ENCODE peak calls at places on chromosomes 5 and 9, in ten cellular contexts. D, L, E, C, S, N, Q, J, K and Z are unnamed samples. For H3K4me1, the result is how much of the 10 kb centered on the place peaks cover.

GRCh38 chr5:126455728-126456127 is 32.5 kb downstream of the GRAMD2B start:
- DNase-seq in D (no peak), L (no peak), E (no peak), C (no peak), S (no peak), N (no peak), Q (no peak), J (no peak), K (no peak), Z (no peak)

GRCh38 chr5:154264549-154265196 is 74.1 kb downstream of the GALNT10 start:
- DNase-seq in D (no peak), L (no peak), E (no peak), C (no peak), S (no peak), N (no peak), Q (no peak), J (no peak), K (no peak), Z (no peak)

GRCh38 chr5:103703617-103704016 is 141.0 kb upstream of the NUDT12 start:
- DNase-seq in D (no peak), L (no peak), E (no peak), C (no peak), S (no peak), N (no peak), Q (no peak), J (no peak), K (no peak), Z (no peak)

GRCh38 chr9:105842023-105842644 is 147.8 kb downstream of the TMEM38B start:
- DNase-seq in D (peak), L (peak), E (no peak), C (no peak), S (no peak), N (no peak), Q (no peak), J (peak), K (no peak), Z (peak)

GRCh38 chr9:88733651-88734470 is 198.9 kb downstream of the NXNL2 start:
- DNase-seq in D (no peak), L (no peak), E (no peak), C (no peak), S (no peak), N (no peak), Q (no peak), J (peak), K (peak), Z (no peak)

GRCh38 chr5:32687167-32687831 is 23.8 kb upstream of the NPR3 start:
- DNase-seq in D (no peak), L (no peak), E (no peak), C (no peak), S (no peak), N (no peak), Q (no peak), J (no peak), K (peak), Z (no peak)

GRCh38 chr9:89888677-89889076 is 283.9 kb downstream of the GADD45G start:
- DNase-seq in D (no peak), L (no peak), E (peak), C (no peak), S (peak), N (peak), Q (no peak), J (no peak), K (no peak), Z (no peak)

GRCh38 chr9:26811106-26811505 is 81.5 kb downstream of the CAAP1 start:
- DNase-seq in D (no peak), L (no peak), E (no peak), C (no peak), S (no peak), N (no peak), Q (no peak), J (peak), K (no peak), Z (no peak)

GRCh38 chr5:155418960-155419579 is 405.5 kb downstream of the KIF4B start:
- DNase-seq in D (no peak), L (peak), E (no peak), C (no peak), S (no peak), N (no peak), Q (no peak), J (no peak), K (no peak), Z (no peak)

GRCh38 chr5:65209341-65209740 is 272.4 kb downstream of the ADAMTS6 start:
- DNase-seq in D (no peak), L (no peak), E (no peak), C (no peak), S (no peak), N (no peak), Q (no peak), J (peak), K (no peak), Z (no peak)

GRCh38 chr9:133956520-133957076 is 35.5 kb downstream of the VAV2 start:
- DNase-seq in D (no peak), L (peak), E (no peak), C (no peak), S (peak), N (peak), Q (no peak), J (peak), K (no peak), Z (no peak)

GRCh38 chr5:73564644-73565165 is 734 bp downstream of the ANKRA2 start:
- DNase-seq in D (peak), L (no peak), E (no peak), C (no peak), S (no peak), N (no peak), Q (no peak), J (peak), K (peak), Z (no peak)

GRCh38 chr9:76751011-76751410 is 13.2 kb upstream of the PCA3 start:
- DNase-seq in D (no peak), L (no peak), E (no peak), C (no peak), S (no peak), N (no peak), Q (no peak), J (no peak), K (no peak), Z (no peak)

GRCh38 chr5:31193591-31194457 is at the start of gene CDH6:
- DNase-seq in D (peak), L (peak), E (peak), C (peak), S (no peak), N (no peak), Q (peak), J (peak), K (peak), Z (peak)

GRCh38 chr5:59275537-59276276 is 617.8 kb downstream of the PDE4D start:
- DNase-seq in D (peak), L (peak), E (no peak), C (no peak), S (no peak), N (peak), Q (peak), J (peak), K (peak), Z (peak)

GRCh38 chr5:131997727-131998117 is 13.7 kb downstream of the ACSL6 start:
- DNase-seq in D (no peak), L (no peak), E (peak), C (no peak), S (no peak), N (no peak), Q (no peak), J (no peak), K (no peak), Z (no peak)

GRCh38 chr9:92747459-92748232 is 17.0 kb downstream of the BICD2 start:
- DNase-seq in D (no peak), L (no peak), E (no peak), C (no peak), S (no peak), N (no peak), Q (no peak), J (no peak), K (no peak), Z (no peak)

GRCh38 chr9:15482146-15482545 is 28.6 kb downstream of the PSIP1 start:
- DNase-seq in D (no peak), L (no peak), E (no peak), C (no peak), S (no peak), N (no peak), Q (no peak), J (peak), K (no peak), Z (no peak)

GRCh38 chr5:16570121-16570815 is 46.5 kb downstream of the RETREG1 start:
- DNase-seq in D (no peak), L (no peak), E (no peak), C (no peak), S (no peak), N (no peak), Q (no peak), J (peak), K (no peak), Z (no peak)

GRCh38 chr9:13213337-13213736 is 66.2 kb downstream of the MPDZ start:
- DNase-seq in D (no peak), L (peak), E (no peak), C (no peak), S (no peak), N (no peak), Q (no peak), J (peak), K (no peak), Z (no peak)

GRCh38 chr9:129575818-129576217 is 45.1 kb downstream of the C9orf50 start:
- DNase-seq in D (no peak), L (no peak), E (no peak), C (no peak), S (no peak), N (no peak), Q (peak), J (no peak), K (no peak), Z (no peak)

GRCh38 chr9:22343218-22343611 is 103.4 kb upstream of the DMRTA1 start:
- DNase-seq in D (no peak), L (no peak), E (no peak), C (no peak), S (no peak), N (no peak), Q (no peak), J (no peak), K (no peak), Z (no peak)

GRCh38 chr9:16532681-16533450 is 337.6 kb downstream of the BNC2 start:
- DNase-seq in D (no peak), L (no peak), E (no peak), C (no peak), S (no peak), N (no peak), Q (no peak), J (peak), K (no peak), Z (no peak)

GRCh38 chr9:129319938-129320481 is 141.9 kb upstream of the IER5L start:
- DNase-seq in D (no peak), L (peak), E (peak), C (no peak), S (no peak), N (peak), Q (peak), J (no peak), K (no peak), Z (no peak)

GRCh38 chr5:53253421-53253871 is 143.9 kb upstream of the MOCS2 start:
- DNase-seq in D (no peak), L (no peak), E (no peak), C (no peak), S (no peak), N (no peak), Q (no peak), J (peak), K (no peak), Z (no peak)

GRCh38 chr9:134622896-134623407 is 18.7 kb upstream of the COL5A1 start:
- DNase-seq in D (no peak), L (no peak), E (peak), C (no peak), S (no peak), N (peak), Q (peak), J (no peak), K (no peak), Z (no peak)

GRCh38 chr5:128774605-128775004 is 190.7 kb upstream of the SLC27A6 start:
- DNase-seq in D (no peak), L (no peak), E (no peak), C (no peak), S (no peak), N (no peak), Q (no peak), J (peak), K (no peak), Z (no peak)

GRCh38 chr9:86454701-86455402 is 100.6 kb upstream of the TUT7 start:
- DNase-seq in D (no peak), L (no peak), E (no peak), C (no peak), S (no peak), N (no peak), Q (no peak), J (no peak), K (no peak), Z (no peak)

GRCh38 chr9:90547896-90548295 is 94.7 kb downstream of the DIRAS2 start:
- DNase-seq in D (no peak), L (peak), E (no peak), C (no peak), S (no peak), N (no peak), Q (no peak), J (no peak), K (no peak), Z (no peak)

GRCh38 chr5:115069087-115069968 is 100.4 kb downstream of the TRIM36 start:
- DNase-seq in D (peak), L (peak), E (no peak), C (peak), S (no peak), N (no peak), Q (no peak), J (peak), K (no peak), Z (peak)

GRCh38 chr9:281753-282645 is 67.3 kb downstream of the DOCK8 start:
- DNase-seq in D (no peak), L (no peak), E (no peak), C (no peak), S (no peak), N (no peak), Q (no peak), J (no peak), K (no peak), Z (no peak)
- H3K4me1 ChIP-seq in D (under half), L (under half), E (under half), C (under half), S (under half), N (under half), Q (under half), J (under half), K (under half), Z (under half)

GRCh38 chr9:35618854-35619799 is 914 bp upstream of the CD72 start:
- DNase-seq in D (no peak), L (no peak), E (no peak), C (no peak), S (peak), N (peak), Q (no peak), J (peak), K (no peak), Z (no peak)

GRCh38 chr9:35618325-35618727 is at the start of gene CD72:
- DNase-seq in D (no peak), L (no peak), E (no peak), C (no peak), S (peak), N (no peak), Q (no peak), J (no peak), K (no peak), Z (no peak)

GRCh38 chr9:35617548-35617947 is 665 bp downstream of the CD72 start:
- DNase-seq in D (no peak), L (peak), E (no peak), C (no peak), S (peak), N (no peak), Q (no peak), J (no peak), K (no peak), Z (no peak)

GRCh38 chr9:35616681-35617459 is 1.3 kb downstream of the CD72 start:
- DNase-seq in D (peak), L (peak), E (peak), C (no peak), S (peak), N (peak), Q (peak), J (peak), K (peak), Z (no peak)

DNA sequence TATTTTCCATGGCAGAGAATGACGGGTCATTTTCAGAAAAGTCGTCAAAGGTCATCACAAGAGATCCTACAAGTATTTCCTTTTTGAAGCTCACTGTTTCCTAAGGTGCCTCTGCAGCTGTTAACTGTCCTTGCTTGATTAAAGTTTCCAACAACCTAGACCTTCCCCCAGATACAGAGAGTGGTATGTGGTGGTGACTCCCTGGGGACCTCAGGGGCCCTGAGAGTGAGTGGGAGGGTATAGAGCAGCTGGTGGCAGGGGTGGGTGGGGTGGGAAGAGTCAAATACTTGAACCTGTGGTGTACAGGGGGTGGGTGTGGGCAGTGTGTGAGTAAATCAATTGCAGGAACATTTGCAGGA is 1.6 kb upstream of the CD72 start:
- DNase-seq in D (no peak), L (no peak), E (no peak), C (no peak), S (peak), N (no peak), Q (no peak), J (no peak), K (no peak), Z (no peak)
- H3K4me1 ChIP-seq in D (under half), L (under half), E (under half), C (under half), S (under half), N (under half), Q (under half), J (under half), K (under half), Z (under half)

DNA sequence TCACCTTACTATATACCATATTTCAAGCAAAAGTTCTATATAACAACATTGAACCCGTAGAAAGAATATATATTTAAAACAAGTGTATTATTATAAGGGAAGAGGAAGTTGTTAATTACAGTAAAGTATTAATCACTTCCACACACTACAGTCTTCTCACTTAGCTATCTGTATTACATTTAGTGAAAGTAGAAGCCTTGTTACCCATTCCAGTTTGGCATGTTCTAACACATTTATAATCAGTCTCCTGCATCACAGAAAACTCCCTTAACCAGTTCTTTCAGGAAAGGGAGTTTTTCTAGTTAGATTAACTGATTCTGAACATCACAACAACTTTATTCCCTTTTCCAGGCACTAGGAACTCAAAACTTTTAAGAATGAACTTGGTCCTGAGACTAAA is 6.9 kb downstream of the RAB14 start:
- DNase-seq in D (no peak), L (no peak), E (no peak), C (no peak), S (no peak), N (no peak), Q (no peak), J (no peak), K (no peak), Z (no peak)
- H3K4me1 ChIP-seq in D (half or more), L (under half), E (half or more), C (under half), S (under half), N (half or more), Q (under half), J (under half), K (under half), Z (under half)

DNA sequence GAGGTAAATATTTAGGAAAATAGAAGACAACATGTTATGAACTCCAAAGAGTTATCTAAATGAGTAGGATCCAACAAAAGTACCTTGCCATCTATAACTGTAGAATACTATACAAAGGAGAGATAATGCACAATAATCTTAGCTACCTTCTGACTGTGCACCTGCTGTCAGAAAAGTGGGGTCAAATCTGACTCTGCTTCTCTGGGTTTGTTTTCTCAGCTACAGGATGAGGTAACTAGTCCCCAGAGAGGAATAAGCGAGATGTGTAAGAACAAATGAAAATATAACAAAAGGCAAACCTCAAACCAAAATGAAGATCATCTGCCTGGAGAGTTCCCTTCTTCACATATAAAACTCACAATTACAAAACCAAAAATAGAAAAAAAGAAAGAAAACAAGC is 204.8 kb downstream of the DCP2 start:
- DNase-seq in D (no peak), L (no peak), E (no peak), C (no peak), S (no peak), N (no peak), Q (no peak), J (no peak), K (no peak), Z (no peak)
- H3K4me1 ChIP-seq in D (half or more), L (under half), E (under half), C (under half), S (under half), N (under half), Q (under half), J (under half), K (under half), Z (under half)

GRCh38 chr5:111254613-111255012 is 30.4 kb downstream of the CAMK4 start:
- DNase-seq in D (no peak), L (no peak), E (no peak), C (no peak), S (peak), N (no peak), Q (no peak), J (peak), K (no peak), Z (no peak)
- H3K4me1 ChIP-seq in D (under half), L (under half), E (under half), C (under half), S (under half), N (under half), Q (under half), J (under half), K (under half), Z (under half)

GRCh38 chr5:147451125-147451524 is 58.7 kb downstream of the DPYSL3 start:
- DNase-seq in D (no peak), L (peak), E (no peak), C (no peak), S (no peak), N (no peak), Q (no peak), J (no peak), K (no peak), Z (no peak)

GRCh38 chr5:147450596-147450995 is 59.3 kb downstream of the DPYSL3 start:
- DNase-seq in D (no peak), L (peak), E (no peak), C (no peak), S (no peak), N (no peak), Q (no peak), J (no peak), K (no peak), Z (no peak)

GRCh38 chr5:147446528-147446927 is 63.3 kb downstream of the DPYSL3 start:
- DNase-seq in D (no peak), L (no peak), E (no peak), C (no peak), S (no peak), N (no peak), Q (no peak), J (peak), K (peak), Z (no peak)

GRCh38 chr5:147445951-147446350 is 63.9 kb downstream of the DPYSL3 start:
- DNase-seq in D (no peak), L (no peak), E (no peak), C (no peak), S (no peak), N (no peak), Q (no peak), J (no peak), K (no peak), Z (no peak)

GRCh38 chr5:147448766-147449165 is 61.1 kb downstream of the DPYSL3 start:
- DNase-seq in D (no peak), L (no peak), E (no peak), C (no peak), S (no peak), N (no peak), Q (no peak), J (no peak), K (no peak), Z (no peak)
- H3K4me1 ChIP-seq in D (under half), L (half or more), E (under half), C (under half), S (under half), N (under half), Q (under half), J (under half), K (under half), Z (under half)

DNA sequence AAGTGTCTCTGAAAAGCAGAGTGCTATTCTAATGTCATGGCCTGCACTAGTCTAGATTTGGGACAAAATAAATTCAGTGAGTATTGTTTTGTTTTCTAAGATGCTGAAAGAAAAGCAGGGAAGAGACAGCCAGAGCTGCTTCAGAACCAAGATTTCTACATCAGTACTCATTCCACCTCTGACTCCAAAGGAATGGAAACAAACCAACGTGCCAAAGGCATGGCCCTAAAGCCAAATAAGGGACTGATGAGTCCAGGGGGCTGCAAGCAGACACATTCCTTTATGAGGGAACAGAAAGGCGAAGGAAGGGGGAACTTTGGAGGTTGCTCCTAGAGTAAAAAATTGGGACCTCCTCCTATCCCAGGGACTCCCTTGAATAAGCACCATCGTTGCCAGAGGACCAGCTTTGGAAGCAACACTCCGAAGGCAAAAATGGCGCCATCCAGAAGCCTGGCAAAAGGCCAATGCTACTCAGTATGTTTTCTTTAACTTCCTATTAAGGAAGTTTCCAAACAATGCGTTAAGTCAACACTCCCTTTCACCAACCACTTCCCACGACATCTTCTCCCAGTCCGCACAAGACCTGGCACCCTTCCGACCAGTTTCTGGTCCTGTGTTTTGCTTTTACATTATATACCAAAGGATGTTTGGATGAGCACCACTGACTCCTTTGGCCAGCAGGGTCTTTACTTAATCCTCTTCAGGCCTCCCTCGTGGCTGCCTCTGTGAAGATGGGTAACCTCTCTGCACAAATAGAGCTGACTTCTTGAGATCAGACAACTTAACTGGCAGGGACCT is 31.6 kb downstream of the ADAM19 start:
- DNase-seq in D (no peak), L (no peak), E (no peak), C (no peak), S (no peak), N (no peak), Q (peak), J (peak), K (no peak), Z (no peak)
- H3K4me1 ChIP-seq in D (under half), L (under half), E (half or more), C (under half), S (under half), N (half or more), Q (under half), J (half or more), K (under half), Z (under half)